ENCODE peak calls at places on chromosomes 6 and 20, in six cellular contexts. W is astrocyte of the spinal cord; R is activated naive CD8-positive, alpha-beta T cell treated with anti-CD3 and anti-CD28 coated beads, Interleukin-2, amount 50 U/mL, for 16 hours; M is activated T-cell treated with anti-CD3 and anti-CD28 coated beads for 1 hour; A is NCI-H446; F is lung. O is an unnamed sample.

GRCh38 chr6:73236147-73236750 is 11.0 kb upstream of the KHDC1L start:
- DNase-seq in A (no peak), W (peak), F (no peak), M (no peak), R (no peak), O (no peak)

GRCh38 chr6:52399511-52400315 is 20.4 kb upstream of the EFHC1 start:
- DNase-seq in F (no peak), W (peak), A (peak), M (no peak), R (no peak), O (no peak)

GRCh38 chr6:115570326-115570725 is 490.4 kb downstream of the FRK start:
- DNase-seq in R (no peak), M (no peak), A (no peak), F (no peak), W (peak), O (no peak)

GRCh38 chr6:147507162-147508072 is 1.1 kb upstream of the SAMD5 start:
- DNase-seq in W (peak), R (no peak), A (no peak), F (no peak), M (no peak), O (no peak)

GRCh38 chr6:137777299-137778075 is 89.6 kb upstream of the TNFAIP3 start:
- DNase-seq in M (no peak), R (no peak), W (no peak), A (no peak), F (no peak), O (no peak)

GRCh38 chr20:21640556-21640955 is 64.9 kb upstream of the PAX1 start:
- DNase-seq in F (no peak), A (no peak), M (no peak), W (no peak), R (no peak), O (no peak)

GRCh38 chr6:21508753-21509152 is 84.8 kb upstream of the SOX4 start:
- DNase-seq in R (no peak), W (no peak), M (no peak), A (no peak), F (no peak), O (no peak)

GRCh38 chr6:160952633-160953281 is 38.8 kb upstream of the MAP3K4 start:
- DNase-seq in W (no peak), F (peak), A (no peak), R (no peak), M (no peak), O (no peak)

GRCh38 chr20:44641305-44641704 is 10.2 kb downstream of the ADA start:
- DNase-seq in W (no peak), R (no peak), A (no peak), M (no peak), F (no peak), O (no peak)

O was measured in effector CD8-positive, alpha-beta T cell.